ENCODE peak calls at places on chromosomes 2 and 18, in seven cellular contexts. X, N, B, U, H, R and P are unnamed samples.

GRCh38 chr2:215705771-215706261 is 269.9 kb upstream of the FN1 start:
- DNase-seq in X (no peak), N (no peak), B (no peak), U (no peak), H (no peak), R (no peak), P (no peak)

GRCh38 chr18:45085916-45086624 is 405.4 kb downstream of the SETBP1 start:
- DNase-seq in X (no peak), N (no peak), B (no peak), U (no peak), H (no peak), R (no peak), P (no peak)

GRCh38 chr18:815353-815752 is 3.3 kb upstream of the YES1 start:
- DNase-seq in X (no peak), N (no peak), B (no peak), U (no peak), H (no peak), R (no peak), P (no peak)

GRCh38 chr2:23635666-23636340 is 250.8 kb downstream of the KLHL29 start:
- DNase-seq in X (no peak), N (peak; percentile 25), B (no peak), U (no peak), H (no peak), R (no peak), P (no peak)

GRCh38 chr2:1283856-1284255 is 129.4 kb upstream of the TPO start:
- DNase-seq in X (no peak), N (no peak), B (no peak), U (no peak), H (no peak), R (no peak), P (no peak)

GRCh38 chr18:63832470-63832869 is 55.0 kb upstream of the SERPINB2 start:
- DNase-seq in X (no peak), N (no peak), B (no peak), U (no peak), H (no peak), R (no peak), P (no peak)

GRCh38 chr2:128549646-128550260 is 231.1 kb upstream of the HS6ST1 start:
- DNase-seq in X (no peak), N (no peak), B (no peak), U (peak; percentile 17), H (no peak), R (no peak), P (no peak)

GRCh38 chr2:8346706-8347430 is 335.0 kb upstream of the ID2 start:
- DNase-seq in X (no peak), N (no peak), B (no peak), U (no peak), H (no peak), R (no peak), P (no peak)

GRCh38 chr18:9694952-9695495 is 13.1 kb upstream of the RAB31 start:
- DNase-seq in X (no peak), N (no peak), B (no peak), U (no peak), H (no peak), R (no peak), P (no peak)

GRCh38 chr2:62482558-62483352 is 23.2 kb downstream of the TMEM17 start:
- DNase-seq in X (no peak), N (no peak), B (no peak), U (no peak), H (no peak), R (no peak), P (no peak)

GRCh38 chr2:55718165-55719008 is 24.7 kb upstream of the PNPT1 start:
- DNase-seq in X (peak; percentile 88), N (no peak), B (no peak), U (peak; percentile 54), H (peak; percentile 43), R (peak; percentile 39), P (peak; percentile 65)

GRCh38 chr2:105865222-105865913 is 120.7 kb downstream of the NCK2 start:
- DNase-seq in X (no peak), N (no peak), B (no peak), U (no peak), H (no peak), R (no peak), P (no peak)

GRCh38 chr18:80246656-80247402 is 485 bp downstream of the PARD6G start:
- DNase-seq in X (no peak), N (no peak), B (peak; percentile 35), U (no peak), H (no peak), R (no peak), P (no peak)

GRCh38 chr2:151409601-151410484 is at the start of gene RIF1:
- DNase-seq in X (peak; percentile 81), N (peak; percentile 91), B (peak; percentile 90), U (peak; percentile 88), H (peak; percentile 73), R (peak; percentile 85), P (peak; percentile 79)

GRCh38 chr2:178117725-178118124 is 5.5 kb downstream of the RBM45 start:
- DNase-seq in X (no peak), N (no peak), B (no peak), U (no peak), H (no peak), R (no peak), P (no peak)

GRCh38 chr2:82182270-82182669 is 1877.7 kb upstream of the LRRTM1 start:
- DNase-seq in X (no peak), N (no peak), B (no peak), U (no peak), H (no peak), R (no peak), P (no peak)

GRCh38 chr2:97995026-97995733 is 568 bp downstream of the TMEM131 start:
- DNase-seq in X (no peak), N (peak; percentile 54), B (peak; percentile 78), U (peak; percentile 52), H (no peak), R (no peak), P (no peak)

GRCh38 chr2:65483763-65484162 is 51.4 kb upstream of the SPRED2 start:
- DNase-seq in X (no peak), N (no peak), B (no peak), U (no peak), H (no peak), R (no peak), P (no peak)

GRCh38 chr2:33068261-33068660 is 121.5 kb downstream of the LTBP1 start:
- DNase-seq in X (no peak), N (no peak), B (no peak), U (no peak), H (peak; percentile 45), R (peak; percentile 46), P (no peak)

GRCh38 chr18:76484749-76485387 is 10.2 kb downstream of the ZNF516 start:
- DNase-seq in X (no peak), N (no peak), B (no peak), U (no peak), H (no peak), R (no peak), P (no peak)
- H3K4me3 ChIP-seq in X (no peak overlapping the region), N (no peak overlapping the region), B (no peak overlapping the region), U (no peak overlapping the region), H (no peak overlapping the region), R (no peak overlapping the region), P (no peak overlapping the region)

GRCh38 chr2:10467401-10467800 is 19.3 kb upstream of the ODC1 start:
- DNase-seq in X (no peak), N (no peak), B (no peak), U (no peak), H (no peak), R (no peak), P (no peak)
- TF ChIP-seq CTCF in X (no peak), N (no peak), B (no peak), U (no peak), H (no peak), R (no peak), P (no peak)

GRCh38 chr2:136486115-136486514 is 279.2 kb upstream of the THSD7B start:
- DNase-seq in X (no peak), N (no peak), B (no peak), U (no peak), H (no peak), R (no peak), P (no peak)

GRCh38 chr2:136479696-136480095 is 285.6 kb upstream of the THSD7B start:
- DNase-seq in X (no peak), N (no peak), B (no peak), U (no peak), H (no peak), R (no peak), P (no peak)

DNA sequence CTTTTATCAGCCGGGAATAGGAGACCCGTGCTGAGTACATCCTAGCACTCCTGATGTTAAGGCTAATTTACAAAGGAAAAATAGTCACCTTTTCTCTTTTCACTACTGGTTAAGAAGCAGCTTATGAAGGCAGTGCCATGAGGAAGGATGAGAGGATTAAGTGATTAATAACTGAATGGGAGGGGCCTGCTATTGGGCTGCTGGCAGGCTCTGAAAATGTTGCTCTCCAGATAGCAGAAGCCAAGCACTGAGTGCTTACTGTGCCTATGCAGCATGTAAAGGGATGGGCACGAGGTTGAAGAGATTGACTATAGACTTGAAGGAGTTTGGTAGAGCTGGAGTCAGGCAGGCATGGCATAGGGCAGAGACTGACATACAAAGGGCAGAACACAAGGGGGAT is 282.4 kb upstream of the THSD7B start:
- DNase-seq in X (no peak), N (no peak), B (no peak), U (no peak), H (no peak), R (no peak), P (no peak)
- H3K4me3 ChIP-seq in X (no peak overlapping the region), N (no peak overlapping the region), B (no peak overlapping the region), U (no peak overlapping the region), H (no peak overlapping the region), R (no peak overlapping the region), P (no peak overlapping the region)

GRCh38 chr18:72704202-72704601 is 160.1 kb upstream of the CBLN2 start:
- DNase-seq in X (no peak), N (no peak), B (no peak), U (no peak), H (no peak), R (no peak), P (no peak)

GRCh38 chr18:72697706-72698105 is 153.6 kb upstream of the CBLN2 start:
- DNase-seq in X (no peak), N (no peak), B (no peak), U (no peak), H (no peak), R (no peak), P (no peak)

DNA sequence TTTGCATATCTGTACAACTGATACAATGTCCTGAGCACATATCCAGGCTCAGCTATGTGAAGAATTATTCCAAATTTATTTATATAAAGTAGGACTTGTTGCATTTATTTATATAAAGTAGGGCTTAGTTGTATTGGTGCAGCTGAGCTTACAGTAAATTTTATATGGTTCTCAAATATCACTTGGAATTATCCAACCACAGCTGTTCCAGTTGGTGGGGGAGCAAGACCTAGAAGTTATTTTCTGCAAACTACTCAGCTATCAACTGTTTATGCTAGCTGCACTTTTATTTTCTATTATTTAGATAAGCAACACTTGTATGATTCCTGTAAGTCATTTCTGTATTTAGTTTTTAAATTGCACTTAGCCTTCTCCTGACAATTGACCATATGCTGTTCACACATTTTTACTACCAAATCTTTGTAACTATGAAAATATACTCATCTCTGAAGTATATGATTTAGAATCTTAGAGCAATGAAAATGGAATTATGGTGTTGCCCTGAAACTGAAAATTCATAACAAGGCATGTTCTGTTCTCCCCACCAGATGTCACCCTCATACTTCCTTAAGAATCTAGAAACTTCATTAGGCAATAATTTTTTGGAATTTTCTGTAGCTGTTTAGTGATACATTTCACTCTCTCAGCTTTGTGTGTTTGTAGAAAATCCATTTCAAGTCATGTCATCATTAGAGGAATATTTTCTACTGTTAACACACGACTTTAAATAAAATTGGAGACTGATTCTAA is 157.0 kb upstream of the CBLN2 start:
- DNase-seq in X (no peak), N (no peak), B (no peak), U (no peak), H (no peak), R (no peak), P (peak; percentile 11)
- TF ChIP-seq CTCF in X (no peak), N (peak; percentile 55), B (no peak), U (no peak), H (peak; percentile 48), R (peak; percentile 37), P (peak; percentile 51)